ENCODE peak calls at places on chromosomes 4 and X, in four cellular contexts. U, S, F and N are unnamed samples.
A peak's percentile ranks its signal among the peaks of the same experiment; 100 is the strongest.

GRCh38 chr4:1493540-1494287 is 87.5 kb upstream of the NKX1-1 start:
- DNase-seq in U (no peak), S (no peak), F (no peak), N (no peak)

GRCh38 chrX:68183612-68184214 is 249.6 kb downstream of the OPHN1 start:
- DNase-seq in U (no peak), S (peak; percentile 49), F (no peak), N (no peak)

GRCh38 chr4:161554372-161554990 is 609.3 kb downstream of the FSTL5 start:
- DNase-seq in U (no peak), S (no peak), F (no peak), N (no peak)

GRCh38 chrX:109347618-109348017 is 134.3 kb downstream of the GUCY2F start:
- DNase-seq in U (no peak), S (peak; percentile 58), F (no peak), N (no peak)

GRCh38 chr4:133812236-133812635 is 389.4 kb downstream of the PABPC4L start:
- DNase-seq in U (no peak), S (no peak), F (no peak), N (no peak)

GRCh38 chrX:135982860-135983259 is 2.4 kb upstream of the SLC9A6 start:
- DNase-seq in U (no peak), S (no peak), F (no peak), N (no peak)

GRCh38 chr4:2938906-2939305 is 24.3 kb downstream of the NOP14 start:
- DNase-seq in U (peak; percentile 16), S (no peak), F (peak; percentile 16), N (no peak)

GRCh38 chrX:16524327-16524726 is 125.6 kb upstream of the S100G start:
- DNase-seq in U (no peak), S (peak; percentile 43), F (no peak), N (no peak)

GRCh38 chr4:42454755-42455154 is 57.5 kb downstream of the SHISA3 start:
- DNase-seq in U (no peak), S (no peak), F (no peak), N (no peak)

GRCh38 chrX:45668686-45669443 is 468.2 kb upstream of the DIPK2B start:
- DNase-seq in U (no peak), S (no peak), F (no peak), N (no peak)

GRCh38 chrX:151982217-151982616 is 7.7 kb upstream of the GABRE start:
- DNase-seq in U (no peak), S (peak; percentile 39), F (no peak), N (no peak)

GRCh38 chrX:10649286-10649685 is 28.9 kb upstream of the MID1 start:
- DNase-seq in U (no peak), S (no peak), F (no peak), N (no peak)

GRCh38 chr4:84826681-84827080 is 139.8 kb downstream of the WDFY3 start:
- DNase-seq in U (no peak), S (no peak), F (no peak), N (no peak)

GRCh38 chr4:118307619-118308018 is 45.2 kb downstream of the PRSS12 start:
- DNase-seq in U (no peak), S (no peak), F (no peak), N (no peak)

GRCh38 chr4:2165391-2165790 is 76.5 kb downstream of the HAUS3 start:
- DNase-seq in U (no peak), S (no peak), F (no peak), N (no peak)

GRCh38 chrX:140525448-140525847 is 20.6 kb upstream of the SOX3 start:
- DNase-seq in U (no peak), S (no peak), F (no peak), N (no peak)

GRCh38 chr4:39576268-39576667 is 49.0 kb upstream of the UGDH start:
- DNase-seq in U (no peak), S (no peak), F (no peak), N (no peak)

GRCh38 chrX:31199770-31200114 is 127.9 kb upstream of the FTHL17 start:
- DNase-seq in U (no peak), S (peak; percentile 48), F (no peak), N (no peak)

GRCh38 chrX:10048076-10048475 is 80.9 kb downstream of the CLDN34 start:
- DNase-seq in U (no peak), S (no peak), F (no peak), N (no peak)

DNA sequence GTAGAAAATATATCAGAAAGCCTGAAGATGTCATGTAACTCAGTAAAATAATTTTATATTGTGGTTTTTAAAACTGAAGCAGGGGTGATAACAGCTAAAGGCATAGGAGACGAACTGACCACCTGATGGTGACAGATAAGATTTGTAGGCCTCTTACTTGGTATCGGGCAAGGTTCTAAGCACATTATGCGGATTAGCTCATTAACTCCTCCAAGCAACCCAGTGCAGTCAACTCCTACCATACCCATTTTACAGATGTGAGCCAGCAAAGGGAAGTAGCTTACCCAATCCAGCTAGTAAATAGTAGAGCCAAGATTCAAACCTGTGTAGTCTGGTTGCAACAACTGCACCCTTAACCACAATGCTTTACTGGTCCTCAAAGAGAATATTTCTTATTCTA is 62.1 kb downstream of the CC2D2A start:
- DNase-seq in U (no peak), S (no peak), F (no peak), N (no peak)
- H3K4me1 ChIP-seq in U (no peaks in the 10 kb centered on the region), S (no peaks in the 10 kb centered on the region), F (peaks cover 2% of the 10 kb centered on the region), N (no peaks in the 10 kb centered on the region)

GRCh38 chr4:63986253-63986652 is 423.0 kb downstream of the TECRL start:
- DNase-seq in U (no peak), S (no peak), F (no peak), N (no peak)

DNA sequence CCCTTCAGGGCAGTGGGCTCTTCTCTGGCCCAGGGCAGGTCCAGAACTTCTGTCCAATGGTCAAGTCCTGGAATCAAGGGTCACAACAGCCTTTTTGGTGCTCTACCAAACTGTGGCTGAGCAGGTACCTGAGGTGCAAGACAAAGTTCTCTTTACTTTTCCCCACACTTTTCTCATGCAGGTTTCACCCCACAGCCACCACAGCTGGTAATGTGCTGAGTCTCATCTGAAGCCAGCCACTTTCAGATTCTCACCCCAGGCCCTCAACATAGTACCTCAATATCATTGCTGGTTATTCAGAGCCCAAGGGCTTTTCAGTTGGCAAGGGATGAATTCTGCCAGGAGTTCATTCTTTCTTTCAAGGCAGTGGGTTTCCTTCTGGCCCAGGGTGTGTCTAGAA is 426.0 kb downstream of the TECRL start:
- DNase-seq in U (no peak), S (no peak), F (no peak), N (no peak)
- H3K27ac ChIP-seq in U (no peak overlapping the region), S (no peak overlapping the region), F (no peak overlapping the region), N (no peak overlapping the region)

GRCh38 chr4:94566420-94566819 is 114.7 kb downstream of the PDLIM5 start:
- DNase-seq in U (no peak), S (no peak), F (no peak), N (no peak)
- H3K4me1 ChIP-seq in U (no peaks in the 10 kb centered on the region), S (peaks cover 4% of the 10 kb centered on the region), F (peaks cover 41% of the 10 kb centered on the region), N (no peaks in the 10 kb centered on the region)

GRCh38 chr4:153248641-153249198 is 44.5 kb downstream of the TRIM2 start:
- DNase-seq in U (no peak), S (no peak), F (no peak), N (no peak)
- H3K27ac ChIP-seq in U (peak overlapping the region; percentile 80), S (peak overlapping the region; percentile 90), F (peak overlapping the region; percentile 33), N (no peak overlapping the region)

GRCh38 chr4:101022151-101023024 is 324.9 kb downstream of the PPP3CA start:
- DNase-seq in U (no peak), S (no peak), F (no peak), N (no peak)
- H3K4me1 ChIP-seq in U (peaks cover 43% of the 10 kb centered on the region), S (no peaks in the 10 kb centered on the region), F (peaks cover 6% of the 10 kb centered on the region), N (peaks cover 3% of the 10 kb centered on the region)

GRCh38 chr4:94408549-94409374 is 43.0 kb upstream of the PDLIM5 start:
- DNase-seq in U (no peak), S (peak; percentile 52), F (no peak), N (no peak)
- H3K27ac ChIP-seq in U (no peak overlapping the region), S (peak overlapping the region; percentile 39), F (peak overlapping the region; percentile 71), N (no peak overlapping the region)

GRCh38 chr4:8070751-8071718 is 87.6 kb downstream of the ABLIM2 start:
- DNase-seq in U (no peak), S (no peak), F (peak; percentile 18), N (no peak)

GRCh38 chr4:8067274-8067936 is 91.2 kb downstream of the ABLIM2 start:
- DNase-seq in U (no peak), S (no peak), F (no peak), N (no peak)

GRCh38 chr4:8067945-8068894 is 90.4 kb downstream of the ABLIM2 start:
- DNase-seq in U (no peak), S (no peak), F (no peak), N (no peak)

GRCh38 chr4:8071741-8072140 is 86.9 kb downstream of the ABLIM2 start:
- DNase-seq in U (no peak), S (no peak), F (no peak), N (no peak)

GRCh38 chr4:8069102-8069752 is 89.4 kb downstream of the ABLIM2 start:
- DNase-seq in U (no peak), S (no peak), F (no peak), N (no peak)
- H3K4me1 ChIP-seq in U (no peaks in the 10 kb centered on the region), S (peaks cover under 1% of the 10 kb centered on the region), F (no peaks in the 10 kb centered on the region), N (no peaks in the 10 kb centered on the region)

GRCh38 chrX:39361736-39362135 is 560.5 kb downstream of the MID1IP1 start:
- DNase-seq in U (no peak), S (no peak), F (no peak), N (no peak)
- H3K27ac ChIP-seq in U (no peak overlapping the region), S (no peak overlapping the region), F (no peak overlapping the region), N (no peak overlapping the region)